ENCODE peak calls at places on chromosomes 2 and 18, in four cellular contexts. One of them, this sample, is unnamed.

GRCh38 chr18:44683566-44683965 is 2.9 kb downstream of the SETBP1 start:
- DNase-seq in activated T-helper 1 cell treated with anti-CD3 and anti-CD28 coated beads, Interleukin-12 subunit alpha, Interleukin-12 subunit beta, Interleukin-2, Interleukin-4 antibody, amounts not matched to agents 30 ng/mL and 10 ng/mL and 1 ng/mL, durations not matched to agents 14 hours and 24 hours and 36 hours: no peak
- DNase-seq in GDM1: no peak
- DNase-seq in hepatocyte: no peak
- DNase-seq in this sample: no peak

GRCh38 chr2:53452400-53452799 is 315.2 kb upstream of the CHAC2 start:
- DNase-seq in hepatocyte: no peak
- DNase-seq in activated T-helper 1 cell treated with anti-CD3 and anti-CD28 coated beads, Interleukin-12 subunit alpha, Interleukin-12 subunit beta, Interleukin-2, Interleukin-4 antibody, amounts not matched to agents 30 ng/mL and 10 ng/mL and 1 ng/mL, durations not matched to agents 14 hours and 24 hours and 36 hours: no peak
- DNase-seq in GDM1: no peak
- DNase-seq in this sample: no peak

GRCh38 chr2:44793322-44793870 is 148.1 kb upstream of the SIX3 start:
- DNase-seq in activated T-helper 1 cell treated with anti-CD3 and anti-CD28 coated beads, Interleukin-12 subunit alpha, Interleukin-12 subunit beta, Interleukin-2, Interleukin-4 antibody, amounts not matched to agents 30 ng/mL and 10 ng/mL and 1 ng/mL, durations not matched to agents 14 hours and 24 hours and 36 hours: no peak
- DNase-seq in GDM1: peak
- DNase-seq in hepatocyte: peak
- DNase-seq in this sample: peak

GRCh38 chr2:8877332-8877731 is 39.9 kb upstream of the KIDINS220 start:
- DNase-seq in activated T-helper 1 cell treated with anti-CD3 and anti-CD28 coated beads, Interleukin-12 subunit alpha, Interleukin-12 subunit beta, Interleukin-2, Interleukin-4 antibody, amounts not matched to agents 30 ng/mL and 10 ng/mL and 1 ng/mL, durations not matched to agents 14 hours and 24 hours and 36 hours: no peak
- DNase-seq in hepatocyte: no peak
- DNase-seq in GDM1: no peak
- DNase-seq in this sample: no peak

GRCh38 chr2:529425-529824 is 147.8 kb downstream of the TMEM18 start:
- DNase-seq in GDM1: no peak
- DNase-seq in activated T-helper 1 cell treated with anti-CD3 and anti-CD28 coated beads, Interleukin-12 subunit alpha, Interleukin-12 subunit beta, Interleukin-2, Interleukin-4 antibody, amounts not matched to agents 30 ng/mL and 10 ng/mL and 1 ng/mL, durations not matched to agents 14 hours and 24 hours and 36 hours: no peak
- DNase-seq in hepatocyte: peak
- DNase-seq in this sample: peak

GRCh38 chr2:172445851-172446250 is 18.5 kb downstream of the ITGA6 start:
- DNase-seq in GDM1: no peak
- DNase-seq in activated T-helper 1 cell treated with anti-CD3 and anti-CD28 coated beads, Interleukin-12 subunit alpha, Interleukin-12 subunit beta, Interleukin-2, Interleukin-4 antibody, amounts not matched to agents 30 ng/mL and 10 ng/mL and 1 ng/mL, durations not matched to agents 14 hours and 24 hours and 36 hours: no peak
- DNase-seq in hepatocyte: no peak
- DNase-seq in this sample: no peak

GRCh38 chr2:219017166-219017931 is 24.0 kb downstream of the CFAP65 start:
- DNase-seq in activated T-helper 1 cell treated with anti-CD3 and anti-CD28 coated beads, Interleukin-12 subunit alpha, Interleukin-12 subunit beta, Interleukin-2, Interleukin-4 antibody, amounts not matched to agents 30 ng/mL and 10 ng/mL and 1 ng/mL, durations not matched to agents 14 hours and 24 hours and 36 hours: no peak
- DNase-seq in hepatocyte: no peak
- DNase-seq in GDM1: no peak
- DNase-seq in this sample: no peak

GRCh38 chr18:47250415-47251046 is 929 bp downstream of the SKOR2 start:
- DNase-seq in hepatocyte: no peak
- DNase-seq in activated T-helper 1 cell treated with anti-CD3 and anti-CD28 coated beads, Interleukin-12 subunit alpha, Interleukin-12 subunit beta, Interleukin-2, Interleukin-4 antibody, amounts not matched to agents 30 ng/mL and 10 ng/mL and 1 ng/mL, durations not matched to agents 14 hours and 24 hours and 36 hours: no peak
- DNase-seq in GDM1: no peak
- DNase-seq in this sample: no peak

GRCh38 chr2:232420463-232421188 is 14.0 kb downstream of the ALPG start:
- DNase-seq in hepatocyte: peak
- DNase-seq in GDM1: no peak
- DNase-seq in activated T-helper 1 cell treated with anti-CD3 and anti-CD28 coated beads, Interleukin-12 subunit alpha, Interleukin-12 subunit beta, Interleukin-2, Interleukin-4 antibody, amounts not matched to agents 30 ng/mL and 10 ng/mL and 1 ng/mL, durations not matched to agents 14 hours and 24 hours and 36 hours: no peak
- DNase-seq in this sample: no peak

GRCh38 chr2:215677466-215677865 is 241.6 kb upstream of the FN1 start:
- DNase-seq in hepatocyte: no peak
- DNase-seq in GDM1: no peak
- DNase-seq in activated T-helper 1 cell treated with anti-CD3 and anti-CD28 coated beads, Interleukin-12 subunit alpha, Interleukin-12 subunit beta, Interleukin-2, Interleukin-4 antibody, amounts not matched to agents 30 ng/mL and 10 ng/mL and 1 ng/mL, durations not matched to agents 14 hours and 24 hours and 36 hours: no peak
- DNase-seq in this sample: no peak

GRCh38 chr2:159111346-159111922 is 143.0 kb downstream of the TANC1 start:
- DNase-seq in activated T-helper 1 cell treated with anti-CD3 and anti-CD28 coated beads, Interleukin-12 subunit alpha, Interleukin-12 subunit beta, Interleukin-2, Interleukin-4 antibody, amounts not matched to agents 30 ng/mL and 10 ng/mL and 1 ng/mL, durations not matched to agents 14 hours and 24 hours and 36 hours: no peak
- DNase-seq in GDM1: no peak
- DNase-seq in hepatocyte: no peak
- DNase-seq in this sample: no peak

GRCh38 chr2:5845798-5846197 is 153.6 kb downstream of the SOX11 start:
- DNase-seq in GDM1: no peak
- DNase-seq in activated T-helper 1 cell treated with anti-CD3 and anti-CD28 coated beads, Interleukin-12 subunit alpha, Interleukin-12 subunit beta, Interleukin-2, Interleukin-4 antibody, amounts not matched to agents 30 ng/mL and 10 ng/mL and 1 ng/mL, durations not matched to agents 14 hours and 24 hours and 36 hours: no peak
- DNase-seq in hepatocyte: no peak
- DNase-seq in this sample: no peak

GRCh38 chr2:156356006-156356764 is 23.7 kb upstream of the NR4A2 start:
- DNase-seq in GDM1: no peak
- DNase-seq in activated T-helper 1 cell treated with anti-CD3 and anti-CD28 coated beads, Interleukin-12 subunit alpha, Interleukin-12 subunit beta, Interleukin-2, Interleukin-4 antibody, amounts not matched to agents 30 ng/mL and 10 ng/mL and 1 ng/mL, durations not matched to agents 14 hours and 24 hours and 36 hours: no peak
- DNase-seq in hepatocyte: no peak
- DNase-seq in this sample: peak

This sample was measured in AML-193.